ENCODE peak calls at places on chromosomes 5 and 9, in ten cellular contexts. One of them, this sample, is unnamed.

GRCh38 chr5:169545762-169546161 is 37.8 kb upstream of the SPDL1 start:
- DNase-seq in esophagus squamous epithelium: no peak
- DNase-seq in transverse colon: no peak
- DNase-seq in RWPE1: peak
- DNase-seq in heart left ventricle: no peak
- DNase-seq in aorta: no peak
- DNase-seq in kidney: no peak
- DNase-seq in endodermal cell: no peak
- DNase-seq in heart right ventricle: no peak
- DNase-seq in effector memory CD4-positive, alpha-beta T cell: no peak
- DNase-seq in this sample: no peak

GRCh38 chr9:118957585-118957984 is 411.6 kb downstream of the BRINP1 start:
- DNase-seq in esophagus squamous epithelium: no peak
- DNase-seq in effector memory CD4-positive, alpha-beta T cell: no peak
- DNase-seq in aorta: no peak
- DNase-seq in endodermal cell: no peak
- DNase-seq in heart right ventricle: no peak
- DNase-seq in heart left ventricle: no peak
- DNase-seq in transverse colon: no peak
- DNase-seq in RWPE1: no peak
- DNase-seq in kidney: no peak
- DNase-seq in this sample: no peak

GRCh38 chr9:91004992-91005391 is 203.4 kb downstream of the SYK start:
- DNase-seq in aorta: no peak
- DNase-seq in RWPE1: no peak
- DNase-seq in esophagus squamous epithelium: no peak
- DNase-seq in heart left ventricle: no peak
- DNase-seq in heart right ventricle: no peak
- DNase-seq in kidney: no peak
- DNase-seq in transverse colon: no peak
- DNase-seq in endodermal cell: peak
- DNase-seq in effector memory CD4-positive, alpha-beta T cell: no peak
- DNase-seq in this sample: no peak

GRCh38 chr5:139486201-139486600 is 3.6 kb upstream of the STING1 start:
- DNase-seq in kidney: no peak
- DNase-seq in RWPE1: no peak
- DNase-seq in esophagus squamous epithelium: no peak
- DNase-seq in transverse colon: no peak
- DNase-seq in heart left ventricle: no peak
- DNase-seq in aorta: no peak
- DNase-seq in heart right ventricle: no peak
- DNase-seq in endodermal cell: peak
- DNase-seq in effector memory CD4-positive, alpha-beta T cell: no peak
- DNase-seq in this sample: no peak

GRCh38 chr5:138903113-138903789 is 28.1 kb upstream of the LRRTM2 start:
- DNase-seq in aorta: no peak
- DNase-seq in RWPE1: peak
- DNase-seq in kidney: no peak
- DNase-seq in endodermal cell: no peak
- DNase-seq in heart right ventricle: peak
- DNase-seq in heart left ventricle: no peak
- DNase-seq in transverse colon: no peak
- DNase-seq in esophagus squamous epithelium: no peak
- DNase-seq in effector memory CD4-positive, alpha-beta T cell: no peak
- DNase-seq in this sample: no peak

GRCh38 chr5:13976223-13976622 is 31.7 kb upstream of the DNAH5 start:
- DNase-seq in transverse colon: no peak
- DNase-seq in aorta: no peak
- DNase-seq in effector memory CD4-positive, alpha-beta T cell: no peak
- DNase-seq in RWPE1: no peak
- DNase-seq in kidney: no peak
- DNase-seq in heart right ventricle: no peak
- DNase-seq in endodermal cell: no peak
- DNase-seq in esophagus squamous epithelium: no peak
- DNase-seq in heart left ventricle: no peak
- DNase-seq in this sample: no peak

GRCh38 chr5:43369651-43370050 is 42.5 kb downstream of the CCL28 start:
- DNase-seq in aorta: no peak
- DNase-seq in kidney: no peak
- DNase-seq in heart right ventricle: no peak
- DNase-seq in RWPE1: no peak
- DNase-seq in endodermal cell: no peak
- DNase-seq in esophagus squamous epithelium: no peak
- DNase-seq in effector memory CD4-positive, alpha-beta T cell: no peak
- DNase-seq in heart left ventricle: no peak
- DNase-seq in transverse colon: no peak
- DNase-seq in this sample: no peak

GRCh38 chr5:93100976-93101375 is 480.0 kb downstream of the NR2F1-AS1 start:
- DNase-seq in kidney: no peak
- DNase-seq in aorta: no peak
- DNase-seq in esophagus squamous epithelium: no peak
- DNase-seq in transverse colon: no peak
- DNase-seq in endodermal cell: no peak
- DNase-seq in RWPE1: no peak
- DNase-seq in effector memory CD4-positive, alpha-beta T cell: no peak
- DNase-seq in heart right ventricle: no peak
- DNase-seq in heart left ventricle: no peak
- DNase-seq in this sample: no peak

GRCh38 chr9:91433180-91433579 is 9.5 kb upstream of the NFIL3 start:
- DNase-seq in effector memory CD4-positive, alpha-beta T cell: no peak
- DNase-seq in transverse colon: no peak
- DNase-seq in aorta: no peak
- DNase-seq in heart left ventricle: no peak
- DNase-seq in kidney: no peak
- DNase-seq in RWPE1: peak
- DNase-seq in heart right ventricle: no peak
- DNase-seq in endodermal cell: no peak
- DNase-seq in esophagus squamous epithelium: no peak
- DNase-seq in this sample: no peak

GRCh38 chr5:155651-156410 is 35.5 kb upstream of the LRRC14B start:
- DNase-seq in RWPE1: no peak
- DNase-seq in kidney: peak
- DNase-seq in endodermal cell: peak
- DNase-seq in aorta: no peak
- DNase-seq in esophagus squamous epithelium: no peak
- DNase-seq in transverse colon: no peak
- DNase-seq in effector memory CD4-positive, alpha-beta T cell: no peak
- DNase-seq in heart left ventricle: no peak
- DNase-seq in heart right ventricle: peak
- DNase-seq in this sample: no peak

GRCh38 chr9:127225747-127226646 is 38.6 kb upstream of the GARNL3 start:
- DNase-seq in transverse colon: no peak
- DNase-seq in aorta: peak
- DNase-seq in endodermal cell: no peak
- DNase-seq in heart left ventricle: no peak
- DNase-seq in effector memory CD4-positive, alpha-beta T cell: no peak
- DNase-seq in heart right ventricle: no peak
- DNase-seq in esophagus squamous epithelium: no peak
- DNase-seq in RWPE1: no peak
- DNase-seq in kidney: no peak
- DNase-seq in this sample: no peak

GRCh38 chr9:37392272-37392671 is 30.2 kb upstream of the GRHPR start:
- DNase-seq in esophagus squamous epithelium: no peak
- DNase-seq in effector memory CD4-positive, alpha-beta T cell: no peak
- DNase-seq in heart left ventricle: no peak
- DNase-seq in aorta: no peak
- DNase-seq in heart right ventricle: no peak
- DNase-seq in transverse colon: no peak
- DNase-seq in endodermal cell: peak
- DNase-seq in RWPE1: no peak
- DNase-seq in kidney: no peak
- DNase-seq in this sample: no peak

GRCh38 chr5:126139773-126140172 is 283.4 kb upstream of the GRAMD2B start:
- DNase-seq in heart left ventricle: no peak
- DNase-seq in effector memory CD4-positive, alpha-beta T cell: no peak
- DNase-seq in endodermal cell: no peak
- DNase-seq in RWPE1: no peak
- DNase-seq in heart right ventricle: no peak
- DNase-seq in aorta: no peak
- DNase-seq in kidney: no peak
- DNase-seq in esophagus squamous epithelium: no peak
- DNase-seq in transverse colon: no peak
- DNase-seq in this sample: no peak

GRCh38 chr5:13664377-13664776 is 280.1 kb downstream of the DNAH5 start:
- DNase-seq in endodermal cell: no peak
- DNase-seq in kidney: no peak
- DNase-seq in esophagus squamous epithelium: no peak
- DNase-seq in RWPE1: peak
- DNase-seq in heart left ventricle: no peak
- DNase-seq in transverse colon: no peak
- DNase-seq in effector memory CD4-positive, alpha-beta T cell: no peak
- DNase-seq in aorta: no peak
- DNase-seq in heart right ventricle: no peak
- DNase-seq in this sample: no peak

GRCh38 chr5:57499262-57500050 is 16.8 kb upstream of the ACTBL2 start:
- DNase-seq in kidney: no peak
- DNase-seq in heart right ventricle: peak
- DNase-seq in aorta: no peak
- DNase-seq in endodermal cell: peak
- DNase-seq in heart left ventricle: no peak
- DNase-seq in esophagus squamous epithelium: no peak
- DNase-seq in RWPE1: peak
- DNase-seq in transverse colon: no peak
- DNase-seq in effector memory CD4-positive, alpha-beta T cell: no peak
- DNase-seq in this sample: no peak

GRCh38 chr9:38249587-38250210 is 142.8 kb upstream of the ALDH1B1 start:
- DNase-seq in aorta: no peak
- DNase-seq in heart right ventricle: no peak
- DNase-seq in transverse colon: no peak
- DNase-seq in RWPE1: no peak
- DNase-seq in heart left ventricle: no peak
- DNase-seq in effector memory CD4-positive, alpha-beta T cell: no peak
- DNase-seq in esophagus squamous epithelium: no peak
- DNase-seq in endodermal cell: peak
- DNase-seq in kidney: no peak
- DNase-seq in this sample: no peak

GRCh38 chr5:107248065-107248695 is 422.6 kb downstream of the EFNA5 start:
- DNase-seq in kidney: no peak
- DNase-seq in heart left ventricle: peak
- DNase-seq in transverse colon: peak
- DNase-seq in endodermal cell: peak
- DNase-seq in effector memory CD4-positive, alpha-beta T cell: no peak
- DNase-seq in RWPE1: peak
- DNase-seq in heart right ventricle: peak
- DNase-seq in esophagus squamous epithelium: no peak
- DNase-seq in aorta: no peak
- DNase-seq in this sample: no peak

GRCh38 chr9:125747765-125748510 is 765 bp downstream of the PBX3 start:
- DNase-seq in heart left ventricle: peak
- DNase-seq in heart right ventricle: peak
- DNase-seq in esophagus squamous epithelium: no peak
- DNase-seq in endodermal cell: peak
- DNase-seq in kidney: peak
- DNase-seq in transverse colon: peak
- DNase-seq in effector memory CD4-positive, alpha-beta T cell: peak
- DNase-seq in RWPE1: peak
- DNase-seq in aorta: peak
- DNase-seq in this sample: peak
- H3K27ac ChIP-seq in heart left ventricle: peak
- H3K27ac ChIP-seq in heart right ventricle: peak
- H3K27ac ChIP-seq in esophagus squamous epithelium: peak
- H3K27ac ChIP-seq in endodermal cell: peak
- H3K27ac ChIP-seq in kidney: peak
- H3K27ac ChIP-seq in transverse colon: peak
- H3K27ac ChIP-seq in effector memory CD4-positive, alpha-beta T cell: peak
- H3K27ac ChIP-seq in RWPE1: peak
- H3K27ac ChIP-seq in aorta: no peak
- H3K27ac ChIP-seq in this sample: peak

GRCh38 chr9:131724678-131725077 is 15.2 kb downstream of the RAPGEF1 start:
- DNase-seq in kidney: no peak
- DNase-seq in aorta: no peak
- DNase-seq in RWPE1: no peak
- DNase-seq in esophagus squamous epithelium: no peak
- DNase-seq in effector memory CD4-positive, alpha-beta T cell: no peak
- DNase-seq in heart right ventricle: no peak
- DNase-seq in endodermal cell: no peak
- DNase-seq in heart left ventricle: no peak
- DNase-seq in transverse colon: no peak
- DNase-seq in this sample: no peak
- H3K27ac ChIP-seq in kidney: no peak
- H3K27ac ChIP-seq in aorta: no peak
- H3K27ac ChIP-seq in RWPE1: peak
- H3K27ac ChIP-seq in esophagus squamous epithelium: no peak
- H3K27ac ChIP-seq in effector memory CD4-positive, alpha-beta T cell: peak
- H3K27ac ChIP-seq in heart right ventricle: no peak
- H3K27ac ChIP-seq in endodermal cell: no peak
- H3K27ac ChIP-seq in heart left ventricle: no peak
- H3K27ac ChIP-seq in transverse colon: no peak
- H3K27ac ChIP-seq in this sample: no peak

GRCh38 chr5:181184845-181185216 is 20.2 kb downstream of the TRIM7 start:
- DNase-seq in endodermal cell: no peak
- DNase-seq in aorta: peak
- DNase-seq in RWPE1: no peak
- DNase-seq in esophagus squamous epithelium: no peak
- DNase-seq in kidney: no peak
- DNase-seq in effector memory CD4-positive, alpha-beta T cell: no peak
- DNase-seq in transverse colon: no peak
- DNase-seq in heart right ventricle: no peak
- DNase-seq in heart left ventricle: no peak
- DNase-seq in this sample: no peak
- H3K27ac ChIP-seq in endodermal cell: no peak
- H3K27ac ChIP-seq in aorta: no peak
- H3K27ac ChIP-seq in RWPE1: peak
- H3K27ac ChIP-seq in esophagus squamous epithelium: peak
- H3K27ac ChIP-seq in kidney: no peak
- H3K27ac ChIP-seq in effector memory CD4-positive, alpha-beta T cell: no peak
- H3K27ac ChIP-seq in transverse colon: no peak
- H3K27ac ChIP-seq in heart right ventricle: peak
- H3K27ac ChIP-seq in heart left ventricle: no peak
- H3K27ac ChIP-seq in this sample: no peak

GRCh38 chr5:102663771-102664530 is 91.2 kb upstream of the PAM start:
- DNase-seq in effector memory CD4-positive, alpha-beta T cell: no peak
- DNase-seq in transverse colon: no peak
- DNase-seq in esophagus squamous epithelium: no peak
- DNase-seq in RWPE1: peak
- DNase-seq in endodermal cell: no peak
- DNase-seq in heart right ventricle: no peak
- DNase-seq in heart left ventricle: no peak
- DNase-seq in kidney: no peak
- DNase-seq in aorta: no peak
- DNase-seq in this sample: no peak

GRCh38 chr5:102664946-102665345 is 90.2 kb upstream of the PAM start:
- DNase-seq in heart left ventricle: no peak
- DNase-seq in transverse colon: no peak
- DNase-seq in kidney: no peak
- DNase-seq in RWPE1: no peak
- DNase-seq in aorta: no peak
- DNase-seq in effector memory CD4-positive, alpha-beta T cell: no peak
- DNase-seq in esophagus squamous epithelium: no peak
- DNase-seq in heart right ventricle: no peak
- DNase-seq in endodermal cell: no peak
- DNase-seq in this sample: no peak

GRCh38 chr5:102668220-102668930 is 86.7 kb upstream of the PAM start:
- DNase-seq in RWPE1: no peak
- DNase-seq in heart right ventricle: no peak
- DNase-seq in effector memory CD4-positive, alpha-beta T cell: no peak
- DNase-seq in esophagus squamous epithelium: no peak
- DNase-seq in heart left ventricle: no peak
- DNase-seq in transverse colon: no peak
- DNase-seq in endodermal cell: no peak
- DNase-seq in kidney: no peak
- DNase-seq in aorta: no peak
- DNase-seq in this sample: no peak

GRCh38 chr5:102670224-102670836 is 84.8 kb upstream of the PAM start:
- DNase-seq in aorta: no peak
- DNase-seq in heart left ventricle: peak
- DNase-seq in endodermal cell: peak
- DNase-seq in heart right ventricle: peak
- DNase-seq in RWPE1: peak
- DNase-seq in effector memory CD4-positive, alpha-beta T cell: no peak
- DNase-seq in kidney: no peak
- DNase-seq in transverse colon: no peak
- DNase-seq in esophagus squamous epithelium: no peak
- DNase-seq in this sample: no peak

GRCh38 chr5:102666164-102666951 is 88.7 kb upstream of the PAM start:
- DNase-seq in heart right ventricle: no peak
- DNase-seq in esophagus squamous epithelium: no peak
- DNase-seq in effector memory CD4-positive, alpha-beta T cell: no peak
- DNase-seq in RWPE1: no peak
- DNase-seq in endodermal cell: no peak
- DNase-seq in kidney: no peak
- DNase-seq in aorta: no peak
- DNase-seq in heart left ventricle: no peak
- DNase-seq in transverse colon: no peak
- DNase-seq in this sample: no peak
- H3K27ac ChIP-seq in heart right ventricle: no peak
- H3K27ac ChIP-seq in esophagus squamous epithelium: no peak
- H3K27ac ChIP-seq in effector memory CD4-positive, alpha-beta T cell: no peak
- H3K27ac ChIP-seq in RWPE1: no peak
- H3K27ac ChIP-seq in endodermal cell: peak
- H3K27ac ChIP-seq in kidney: no peak
- H3K27ac ChIP-seq in aorta: no peak
- H3K27ac ChIP-seq in heart left ventricle: no peak
- H3K27ac ChIP-seq in transverse colon: no peak
- H3K27ac ChIP-seq in this sample: no peak

This sample was measured in substantia nigra.